ENCODE peak calls at places on chromosomes 7 and 10, in four cellular contexts. One of them, this sample, is unnamed.

GRCh38 chr10:72276421-72277339 is 3.0 kb downstream of the DDIT4 start:
- DNase-seq in choroid plexus epithelial cell: peak
- DNase-seq in kidney epithelial cell: no peak
- DNase-seq in astrocyte of the spinal cord: peak
- DNase-seq in this sample: peak

GRCh38 chr10:6465854-6466524 is 114.1 kb downstream of the PRKCQ start:
- DNase-seq in choroid plexus epithelial cell: no peak
- DNase-seq in kidney epithelial cell: no peak
- DNase-seq in astrocyte of the spinal cord: no peak
- DNase-seq in this sample: no peak

GRCh38 chr7:6546852-6547251 is 4.4 kb downstream of the GRID2IP start:
- DNase-seq in choroid plexus epithelial cell: no peak
- DNase-seq in kidney epithelial cell: no peak
- DNase-seq in astrocyte of the spinal cord: no peak
- DNase-seq in this sample: peak

GRCh38 chr10:70598857-70599295 is 3.7 kb downstream of the PRF1 start:
- DNase-seq in choroid plexus epithelial cell: no peak
- DNase-seq in kidney epithelial cell: no peak
- DNase-seq in astrocyte of the spinal cord: no peak
- DNase-seq in this sample: no peak

GRCh38 chr7:114175140-114175539 is 239.5 kb upstream of the FOXP2 start:
- DNase-seq in choroid plexus epithelial cell: peak
- DNase-seq in kidney epithelial cell: no peak
- DNase-seq in astrocyte of the spinal cord: peak
- DNase-seq in this sample: peak

GRCh38 chr10:131979821-131980270 is 1.9 kb downstream of the BNIP3 start:
- DNase-seq in choroid plexus epithelial cell: peak
- DNase-seq in kidney epithelial cell: no peak
- DNase-seq in astrocyte of the spinal cord: peak
- DNase-seq in this sample: no peak

GRCh38 chr10:78017856-78018255 is 11.5 kb downstream of the POLR3A start:
- DNase-seq in choroid plexus epithelial cell: no peak
- DNase-seq in kidney epithelial cell: no peak
- DNase-seq in astrocyte of the spinal cord: no peak
- DNase-seq in this sample: no peak

GRCh38 chr10:31926765-31927596 is 1.6 kb downstream of the ARHGAP12 start:
- DNase-seq in choroid plexus epithelial cell: no peak
- DNase-seq in kidney epithelial cell: no peak
- DNase-seq in astrocyte of the spinal cord: no peak
- DNase-seq in this sample: peak

GRCh38 chr10:69449841-69450240 is 1.4 kb upstream of the TSPAN15 start:
- DNase-seq in choroid plexus epithelial cell: peak
- DNase-seq in kidney epithelial cell: no peak
- DNase-seq in astrocyte of the spinal cord: peak
- DNase-seq in this sample: peak

GRCh38 chr10:125284875-125285597 is 124.7 kb upstream of the CTBP2 start:
- DNase-seq in choroid plexus epithelial cell: no peak
- DNase-seq in kidney epithelial cell: no peak
- DNase-seq in astrocyte of the spinal cord: no peak
- DNase-seq in this sample: peak

GRCh38 chr7:87216701-87217508 is 2.6 kb downstream of the TMEM243 start:
- DNase-seq in choroid plexus epithelial cell: no peak
- DNase-seq in kidney epithelial cell: peak
- DNase-seq in astrocyte of the spinal cord: no peak
- DNase-seq in this sample: no peak

GRCh38 chr10:126661841-126662520 is 8.5 kb downstream of the C10orf90 start:
- DNase-seq in choroid plexus epithelial cell: peak
- DNase-seq in kidney epithelial cell: no peak
- DNase-seq in astrocyte of the spinal cord: peak
- DNase-seq in this sample: no peak

GRCh38 chr10:13993169-13993568 is 337.6 kb downstream of the FRMD4A start:
- DNase-seq in choroid plexus epithelial cell: peak
- DNase-seq in kidney epithelial cell: no peak
- DNase-seq in astrocyte of the spinal cord: peak
- DNase-seq in this sample: no peak

GRCh38 chr7:30755384-30756154 is 3.6 kb downstream of the INMT start:
- DNase-seq in choroid plexus epithelial cell: peak
- DNase-seq in kidney epithelial cell: no peak
- DNase-seq in astrocyte of the spinal cord: no peak
- DNase-seq in this sample: no peak

GRCh38 chr10:22324413-22324812 is 3.5 kb downstream of the BMI1 start:
- DNase-seq in choroid plexus epithelial cell: no peak
- DNase-seq in kidney epithelial cell: no peak
- DNase-seq in astrocyte of the spinal cord: no peak
- DNase-seq in this sample: no peak

GRCh38 chr7:125119559-125120115 is 190.0 kb upstream of the POT1 start:
- DNase-seq in choroid plexus epithelial cell: no peak
- DNase-seq in kidney epithelial cell: no peak
- DNase-seq in astrocyte of the spinal cord: no peak
- DNase-seq in this sample: no peak

GRCh38 chr7:94449151-94449725 is 54.5 kb downstream of the COL1A2 start:
- DNase-seq in choroid plexus epithelial cell: peak
- DNase-seq in kidney epithelial cell: peak
- DNase-seq in astrocyte of the spinal cord: peak
- DNase-seq in this sample: peak

GRCh38 chr7:139915864-139916716 is 87.0 kb downstream of the TBXAS1 start:
- DNase-seq in choroid plexus epithelial cell: peak
- DNase-seq in kidney epithelial cell: peak
- DNase-seq in astrocyte of the spinal cord: peak
- DNase-seq in this sample: peak

GRCh38 chr10:102814873-102815661 is 22.1 kb downstream of the CYP17A1 start:
- DNase-seq in choroid plexus epithelial cell: peak
- DNase-seq in kidney epithelial cell: no peak
- DNase-seq in astrocyte of the spinal cord: peak
- DNase-seq in this sample: peak

GRCh38 chr10:98957801-98958200 is 277.9 kb downstream of the HPSE2 start:
- DNase-seq in choroid plexus epithelial cell: no peak
- DNase-seq in kidney epithelial cell: no peak
- DNase-seq in astrocyte of the spinal cord: no peak
- DNase-seq in this sample: no peak

GRCh38 chr10:124998624-124999291 is 56.8 kb downstream of the ZRANB1 start:
- DNase-seq in choroid plexus epithelial cell: no peak
- DNase-seq in kidney epithelial cell: no peak
- DNase-seq in astrocyte of the spinal cord: no peak
- DNase-seq in this sample: no peak

GRCh38 chr10:119370046-119370770 is 162.8 kb downstream of the GRK5 start:
- DNase-seq in choroid plexus epithelial cell: peak
- DNase-seq in kidney epithelial cell: no peak
- DNase-seq in astrocyte of the spinal cord: peak
- DNase-seq in this sample: no peak

GRCh38 chr10:5283305-5284158 is 81.2 kb upstream of the UCN3 start:
- DNase-seq in choroid plexus epithelial cell: peak
- DNase-seq in kidney epithelial cell: no peak
- DNase-seq in astrocyte of the spinal cord: peak
- DNase-seq in this sample: peak

GRCh38 chr10:133278577-133279265 is 2.1 kb upstream of the ADAM8 start:
- DNase-seq in choroid plexus epithelial cell: peak
- DNase-seq in kidney epithelial cell: peak
- DNase-seq in astrocyte of the spinal cord: peak
- DNase-seq in this sample: peak

GRCh38 chr7:70539622-70540021 is 592.3 kb upstream of the GALNT17 start:
- DNase-seq in choroid plexus epithelial cell: no peak
- DNase-seq in kidney epithelial cell: no peak
- DNase-seq in astrocyte of the spinal cord: no peak
- DNase-seq in this sample: no peak

GRCh38 chr7:6533893-6534804 is 17.1 kb downstream of the GRID2IP start:
- DNase-seq in choroid plexus epithelial cell: no peak
- DNase-seq in kidney epithelial cell: no peak
- DNase-seq in astrocyte of the spinal cord: no peak
- DNase-seq in this sample: no peak

GRCh38 chr7:151459726-151460473 is 20.0 kb upstream of the CRYGN start:
- DNase-seq in choroid plexus epithelial cell: peak
- DNase-seq in kidney epithelial cell: peak
- DNase-seq in astrocyte of the spinal cord: peak
- DNase-seq in this sample: peak

GRCh38 chr7:2708041-2708440 is 20.0 kb downstream of the AMZ1 start:
- DNase-seq in choroid plexus epithelial cell: no peak
- DNase-seq in kidney epithelial cell: no peak
- DNase-seq in astrocyte of the spinal cord: no peak
- DNase-seq in this sample: no peak

GRCh38 chr7:43294080-43294630 is 181.7 kb downstream of the HECW1 start:
- DNase-seq in choroid plexus epithelial cell: peak
- DNase-seq in kidney epithelial cell: peak
- DNase-seq in astrocyte of the spinal cord: peak
- DNase-seq in this sample: peak

GRCh38 chr10:3782099-3782455 is 2.9 kb downstream of the KLF6 start:
- DNase-seq in choroid plexus epithelial cell: peak
- DNase-seq in kidney epithelial cell: no peak
- DNase-seq in astrocyte of the spinal cord: no peak
- DNase-seq in this sample: no peak

GRCh38 chr10:19892677-19893076 is 76.4 kb downstream of the PLXDC2 start:
- DNase-seq in choroid plexus epithelial cell: no peak
- DNase-seq in kidney epithelial cell: no peak
- DNase-seq in astrocyte of the spinal cord: no peak
- DNase-seq in this sample: no peak

GRCh38 chr7:41491752-41492405 is 211.0 kb downstream of the INHBA start:
- DNase-seq in choroid plexus epithelial cell: peak
- DNase-seq in kidney epithelial cell: no peak
- DNase-seq in astrocyte of the spinal cord: no peak
- DNase-seq in this sample: no peak

GRCh38 chr7:83415840-83416239 is 233.1 kb downstream of the SEMA3E start:
- DNase-seq in choroid plexus epithelial cell: no peak
- DNase-seq in kidney epithelial cell: no peak
- DNase-seq in astrocyte of the spinal cord: no peak
- DNase-seq in this sample: peak

GRCh38 chr10:72261323-72262018 is 12.3 kb upstream of the DDIT4 start:
- DNase-seq in choroid plexus epithelial cell: no peak
- DNase-seq in kidney epithelial cell: no peak
- DNase-seq in astrocyte of the spinal cord: peak
- DNase-seq in this sample: peak

GRCh38 chr10:103480521-103480920 is 1.5 kb upstream of the CALHM3 start:
- DNase-seq in choroid plexus epithelial cell: no peak
- DNase-seq in kidney epithelial cell: no peak
- DNase-seq in astrocyte of the spinal cord: no peak
- DNase-seq in this sample: no peak

GRCh38 chr10:63145782-63146181 is 12.7 kb downstream of the NRBF2 start:
- DNase-seq in choroid plexus epithelial cell: no peak
- DNase-seq in kidney epithelial cell: no peak
- DNase-seq in astrocyte of the spinal cord: no peak
- DNase-seq in this sample: no peak

GRCh38 chr10:131870831-131871672 is 29.8 kb upstream of the PPP2R2D start:
- DNase-seq in choroid plexus epithelial cell: peak
- DNase-seq in kidney epithelial cell: no peak
- DNase-seq in astrocyte of the spinal cord: no peak
- DNase-seq in this sample: peak

DNA sequence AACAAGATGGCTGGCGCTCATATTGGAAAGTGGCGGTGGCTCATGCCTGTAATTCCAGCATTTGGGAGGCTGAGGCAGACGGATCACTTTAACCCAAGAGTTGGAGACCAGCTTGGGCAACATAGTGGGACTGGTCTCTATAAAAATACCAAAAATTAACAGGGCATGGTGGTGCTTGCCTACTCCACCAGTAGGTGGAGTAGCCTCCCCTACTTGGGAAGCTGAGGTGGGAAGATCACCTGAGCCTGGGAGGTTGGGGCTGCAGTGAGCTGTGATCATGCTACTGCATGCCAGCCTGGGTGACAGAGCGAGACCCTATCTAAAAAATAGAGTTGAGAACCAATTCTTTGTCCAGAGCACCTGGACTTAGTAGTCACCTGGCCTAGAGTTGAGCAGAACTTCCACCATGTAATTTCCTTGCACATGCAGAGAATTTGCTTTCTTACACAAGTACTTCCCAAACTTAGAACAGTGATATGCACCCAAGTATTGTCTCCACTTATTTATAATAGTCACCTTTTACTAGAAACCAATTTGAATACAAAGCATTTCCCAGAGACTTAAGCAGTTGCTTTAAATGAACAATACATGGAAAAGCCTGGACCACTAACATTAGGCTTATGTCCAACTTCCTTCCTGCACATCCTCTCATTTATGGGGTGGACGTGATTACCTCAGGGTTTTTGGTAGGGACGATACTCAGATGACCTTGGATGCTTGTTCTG is 15.9 kb downstream of the LAMB4 start:
- DNase-seq in choroid plexus epithelial cell: peak
- DNase-seq in kidney epithelial cell: no peak
- DNase-seq in astrocyte of the spinal cord: no peak
- DNase-seq in this sample: peak
- TF ChIP-seq CTCF in choroid plexus epithelial cell: peak
- TF ChIP-seq CTCF in kidney epithelial cell: peak
- TF ChIP-seq CTCF in astrocyte of the spinal cord: peak
- TF ChIP-seq CTCF in this sample: peak

DNA sequence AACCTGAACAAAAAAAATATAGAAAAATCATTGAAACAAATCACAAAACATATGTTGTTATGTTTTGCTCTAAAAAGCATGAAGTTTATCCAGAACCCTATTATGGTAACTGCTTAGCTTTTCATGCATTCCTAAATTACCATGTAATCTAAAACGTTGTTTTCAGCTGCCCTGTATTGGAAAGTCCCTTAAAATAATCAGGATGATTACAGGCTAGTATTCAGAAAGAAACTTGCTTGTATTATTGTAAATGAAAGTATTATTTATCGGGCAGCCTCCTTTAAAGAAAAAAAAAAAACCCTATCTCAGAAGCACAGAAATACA is 65.6 kb upstream of the ARID5B start:
- DNase-seq in choroid plexus epithelial cell: peak
- DNase-seq in kidney epithelial cell: no peak
- DNase-seq in astrocyte of the spinal cord: peak
- DNase-seq in this sample: peak
- H3K4me3 ChIP-seq in choroid plexus epithelial cell: no peak
- H3K4me3 ChIP-seq in kidney epithelial cell: no peak
- H3K4me3 ChIP-seq in astrocyte of the spinal cord: no peak
- H3K4me3 ChIP-seq in this sample: no peak

GRCh38 chr7:135710417-135711138 is 17.4 kb downstream of the SLC13A4 start:
- DNase-seq in choroid plexus epithelial cell: no peak
- DNase-seq in kidney epithelial cell: no peak
- DNase-seq in astrocyte of the spinal cord: no peak
- DNase-seq in this sample: no peak
- TF ChIP-seq CTCF in choroid plexus epithelial cell: peak
- TF ChIP-seq CTCF in kidney epithelial cell: peak
- TF ChIP-seq CTCF in astrocyte of the spinal cord: peak
- TF ChIP-seq CTCF in this sample: peak

GRCh38 chr7:44749992-44750391 is 1.3 kb downstream of the ZMIZ2 start:
- DNase-seq in choroid plexus epithelial cell: no peak
- DNase-seq in kidney epithelial cell: no peak
- DNase-seq in astrocyte of the spinal cord: no peak
- DNase-seq in this sample: no peak

GRCh38 chr7:44750921-44751571 is 2.4 kb downstream of the ZMIZ2 start:
- DNase-seq in choroid plexus epithelial cell: peak
- DNase-seq in kidney epithelial cell: peak
- DNase-seq in astrocyte of the spinal cord: no peak
- DNase-seq in this sample: no peak

GRCh38 chr7:44748042-44748947 is at the start of gene ZMIZ2:
- DNase-seq in choroid plexus epithelial cell: peak
- DNase-seq in kidney epithelial cell: peak
- DNase-seq in astrocyte of the spinal cord: peak
- DNase-seq in this sample: peak

GRCh38 chr7:44748948-44749731 is 493 bp downstream of the ZMIZ2 start:
- DNase-seq in choroid plexus epithelial cell: no peak
- DNase-seq in kidney epithelial cell: no peak
- DNase-seq in astrocyte of the spinal cord: no peak
- DNase-seq in this sample: no peak

GRCh38 chr7:44750424-44750823 is 1.8 kb downstream of the ZMIZ2 start:
- DNase-seq in choroid plexus epithelial cell: no peak
- DNase-seq in kidney epithelial cell: no peak
- DNase-seq in astrocyte of the spinal cord: no peak
- DNase-seq in this sample: no peak
- H3K4me3 ChIP-seq in choroid plexus epithelial cell: no peak
- H3K4me3 ChIP-seq in kidney epithelial cell: no peak
- H3K4me3 ChIP-seq in astrocyte of the spinal cord: no peak
- H3K4me3 ChIP-seq in this sample: no peak